ENCODE peak calls at places on chromosome 4, in nine cellular contexts. One of them, this sample, is unnamed.
A peak's percentile ranks its signal among the peaks of the same experiment; 100 is the strongest.

GRCh38 chr4:125317526-125317880 is 2.7 kb downstream of the FAT4 start:
- DNase-seq in MM.1S: peak; percentile 37
- DNase-seq in mesothelial cell of epicardium: peak; percentile 47
- DNase-seq in GM12864: no peak
- DNase-seq in fibroblast of lung: peak; percentile 55
- DNase-seq in AG04450: no peak
- DNase-seq in osteocyte: no peak
- DNase-seq in thoracic aorta: no peak
- DNase-seq in gastrocnemius medialis: no peak
- DNase-seq in this sample: peak; percentile 10

GRCh38 chr4:147799986-147800555 is 68.2 kb downstream of the ARHGAP10 start:
- DNase-seq in thoracic aorta: no peak
- DNase-seq in mesothelial cell of epicardium: no peak
- DNase-seq in GM12864: peak; percentile 82
- DNase-seq in fibroblast of lung: peak; percentile 34
- DNase-seq in AG04450: no peak
- DNase-seq in gastrocnemius medialis: no peak
- DNase-seq in osteocyte: no peak
- DNase-seq in MM.1S: peak; percentile 78
- DNase-seq in this sample: peak; percentile 74

GRCh38 chr4:138259801-138260200 is 17.7 kb upstream of the SLC7A11 start:
- DNase-seq in GM12864: no peak
- DNase-seq in gastrocnemius medialis: no peak
- DNase-seq in mesothelial cell of epicardium: no peak
- DNase-seq in osteocyte: no peak
- DNase-seq in thoracic aorta: no peak
- DNase-seq in AG04450: no peak
- DNase-seq in MM.1S: no peak
- DNase-seq in fibroblast of lung: peak; percentile 82
- DNase-seq in this sample: no peak

GRCh38 chr4:74111990-74112389 is 13.0 kb upstream of the CXCL2 start:
- DNase-seq in fibroblast of lung: peak; percentile 93
- DNase-seq in MM.1S: no peak
- DNase-seq in AG04450: no peak
- DNase-seq in gastrocnemius medialis: no peak
- DNase-seq in mesothelial cell of epicardium: no peak
- DNase-seq in osteocyte: no peak
- DNase-seq in GM12864: no peak
- DNase-seq in thoracic aorta: peak; percentile 50
- DNase-seq in this sample: no peak

GRCh38 chr4:78779280-78779679 is 3.1 kb downstream of the BMP2K start:
- DNase-seq in thoracic aorta: no peak
- DNase-seq in GM12864: no peak
- DNase-seq in fibroblast of lung: peak; percentile 51
- DNase-seq in mesothelial cell of epicardium: no peak
- DNase-seq in gastrocnemius medialis: no peak
- DNase-seq in MM.1S: no peak
- DNase-seq in AG04450: no peak
- DNase-seq in osteocyte: no peak
- DNase-seq in this sample: no peak

GRCh38 chr4:89837385-89837995 is 529 bp upstream of the SNCA start:
- DNase-seq in thoracic aorta: no peak
- DNase-seq in GM12864: no peak
- DNase-seq in osteocyte: no peak
- DNase-seq in fibroblast of lung: peak; percentile 27
- DNase-seq in MM.1S: no peak
- DNase-seq in mesothelial cell of epicardium: no peak
- DNase-seq in gastrocnemius medialis: no peak
- DNase-seq in AG04450: no peak
- DNase-seq in this sample: peak; percentile 25

GRCh38 chr4:155249036-155249566 is 40.7 kb downstream of the NPY2R start:
- DNase-seq in mesothelial cell of epicardium: no peak
- DNase-seq in AG04450: no peak
- DNase-seq in GM12864: no peak
- DNase-seq in osteocyte: no peak
- DNase-seq in thoracic aorta: no peak
- DNase-seq in fibroblast of lung: no peak
- DNase-seq in MM.1S: no peak
- DNase-seq in gastrocnemius medialis: no peak
- DNase-seq in this sample: no peak

GRCh38 chr4:108571027-108571569 is 49.3 kb upstream of the RPL34 start:
- DNase-seq in MM.1S: no peak
- DNase-seq in GM12864: no peak
- DNase-seq in osteocyte: no peak
- DNase-seq in mesothelial cell of epicardium: no peak
- DNase-seq in gastrocnemius medialis: no peak
- DNase-seq in AG04450: peak; percentile 3
- DNase-seq in thoracic aorta: no peak
- DNase-seq in fibroblast of lung: peak; percentile 45
- DNase-seq in this sample: no peak

GRCh38 chr4:74884282-74884681 is 48.6 kb upstream of the PARM1 start:
- DNase-seq in MM.1S: no peak
- DNase-seq in osteocyte: no peak
- DNase-seq in fibroblast of lung: no peak
- DNase-seq in mesothelial cell of epicardium: no peak
- DNase-seq in AG04450: no peak
- DNase-seq in GM12864: no peak
- DNase-seq in thoracic aorta: no peak
- DNase-seq in gastrocnemius medialis: no peak
- DNase-seq in this sample: no peak

GRCh38 chr4:155789391-155789790 is 30.6 kb downstream of the GUCY1B1 start:
- DNase-seq in fibroblast of lung: no peak
- DNase-seq in mesothelial cell of epicardium: no peak
- DNase-seq in AG04450: no peak
- DNase-seq in MM.1S: peak; percentile 36
- DNase-seq in gastrocnemius medialis: no peak
- DNase-seq in thoracic aorta: no peak
- DNase-seq in GM12864: no peak
- DNase-seq in osteocyte: no peak
- DNase-seq in this sample: no peak

GRCh38 chr4:119049342-119049741 is 86.3 kb upstream of the MYOZ2 start:
- DNase-seq in GM12864: no peak
- DNase-seq in gastrocnemius medialis: no peak
- DNase-seq in mesothelial cell of epicardium: no peak
- DNase-seq in AG04450: no peak
- DNase-seq in thoracic aorta: no peak
- DNase-seq in MM.1S: no peak
- DNase-seq in fibroblast of lung: no peak
- DNase-seq in osteocyte: no peak
- DNase-seq in this sample: no peak

GRCh38 chr4:37767546-37767945 is 58.9 kb upstream of the PGM2 start:
- DNase-seq in thoracic aorta: no peak
- DNase-seq in GM12864: no peak
- DNase-seq in MM.1S: no peak
- DNase-seq in gastrocnemius medialis: peak; percentile 18
- DNase-seq in fibroblast of lung: peak; percentile 68
- DNase-seq in osteocyte: no peak
- DNase-seq in mesothelial cell of epicardium: peak; percentile 57
- DNase-seq in AG04450: no peak
- DNase-seq in this sample: no peak

GRCh38 chr4:122739174-122739573 is 6.7 kb downstream of the BBS12 start:
- DNase-seq in mesothelial cell of epicardium: no peak
- DNase-seq in AG04450: peak; percentile 53
- DNase-seq in MM.1S: no peak
- DNase-seq in GM12864: no peak
- DNase-seq in gastrocnemius medialis: no peak
- DNase-seq in osteocyte: no peak
- DNase-seq in fibroblast of lung: peak; percentile 80
- DNase-seq in thoracic aorta: no peak
- DNase-seq in this sample: no peak

GRCh38 chr4:87093443-87094123 is 126.8 kb downstream of the KLHL8 start:
- DNase-seq in mesothelial cell of epicardium: no peak
- DNase-seq in AG04450: no peak
- DNase-seq in MM.1S: peak; percentile 54
- DNase-seq in fibroblast of lung: peak; percentile 58
- DNase-seq in gastrocnemius medialis: no peak
- DNase-seq in osteocyte: no peak
- DNase-seq in GM12864: no peak
- DNase-seq in thoracic aorta: no peak
- DNase-seq in this sample: peak; percentile 73

GRCh38 chr4:25936696-25937095 is 22.7 kb downstream of the SMIM20 start:
- DNase-seq in osteocyte: no peak
- DNase-seq in mesothelial cell of epicardium: no peak
- DNase-seq in AG04450: no peak
- DNase-seq in GM12864: no peak
- DNase-seq in gastrocnemius medialis: no peak
- DNase-seq in MM.1S: no peak
- DNase-seq in thoracic aorta: no peak
- DNase-seq in fibroblast of lung: no peak
- DNase-seq in this sample: no peak

GRCh38 chr4:122959441-122959840 is 37.0 kb upstream of the NUDT6 start:
- DNase-seq in gastrocnemius medialis: no peak
- DNase-seq in thoracic aorta: no peak
- DNase-seq in AG04450: no peak
- DNase-seq in MM.1S: no peak
- DNase-seq in mesothelial cell of epicardium: no peak
- DNase-seq in fibroblast of lung: no peak
- DNase-seq in GM12864: no peak
- DNase-seq in osteocyte: no peak
- DNase-seq in this sample: no peak

GRCh38 chr4:168630445-168631187 is 133.8 kb downstream of the PALLD start:
- DNase-seq in AG04450: no peak
- DNase-seq in GM12864: no peak
- DNase-seq in thoracic aorta: no peak
- DNase-seq in fibroblast of lung: peak; percentile 98
- DNase-seq in MM.1S: no peak
- DNase-seq in osteocyte: no peak
- DNase-seq in gastrocnemius medialis: no peak
- DNase-seq in mesothelial cell of epicardium: no peak
- DNase-seq in this sample: no peak

GRCh38 chr4:168629561-168629960 is 132.7 kb downstream of the PALLD start:
- DNase-seq in gastrocnemius medialis: no peak
- DNase-seq in thoracic aorta: no peak
- DNase-seq in MM.1S: no peak
- DNase-seq in GM12864: no peak
- DNase-seq in osteocyte: peak; percentile 23
- DNase-seq in fibroblast of lung: no peak
- DNase-seq in mesothelial cell of epicardium: no peak
- DNase-seq in AG04450: no peak
- DNase-seq in this sample: no peak

GRCh38 chr4:168632246-168632832 is 135.5 kb downstream of the PALLD start:
- DNase-seq in AG04450: no peak
- DNase-seq in MM.1S: no peak
- DNase-seq in GM12864: no peak
- DNase-seq in thoracic aorta: no peak
- DNase-seq in fibroblast of lung: peak; percentile 67
- DNase-seq in osteocyte: no peak
- DNase-seq in mesothelial cell of epicardium: no peak
- DNase-seq in gastrocnemius medialis: no peak
- DNase-seq in this sample: no peak

GRCh38 chr4:168633071-168633470 is 136.2 kb downstream of the PALLD start:
- DNase-seq in AG04450: no peak
- DNase-seq in MM.1S: no peak
- DNase-seq in osteocyte: no peak
- DNase-seq in fibroblast of lung: peak; percentile 37
- DNase-seq in GM12864: no peak
- DNase-seq in thoracic aorta: no peak
- DNase-seq in gastrocnemius medialis: no peak
- DNase-seq in mesothelial cell of epicardium: no peak
- DNase-seq in this sample: no peak

GRCh38 chr4:168631241-168632151 is 134.6 kb downstream of the PALLD start:
- DNase-seq in gastrocnemius medialis: peak; percentile 34
- DNase-seq in AG04450: no peak
- DNase-seq in mesothelial cell of epicardium: peak; percentile 87
- DNase-seq in fibroblast of lung: peak; percentile 82
- DNase-seq in thoracic aorta: no peak
- DNase-seq in MM.1S: no peak
- DNase-seq in GM12864: no peak
- DNase-seq in osteocyte: peak; percentile 91
- DNase-seq in this sample: no peak
- TF ChIP-seq CTCF in gastrocnemius medialis: peak; percentile 52
- TF ChIP-seq CTCF in AG04450: peak; percentile 54
- TF ChIP-seq CTCF in mesothelial cell of epicardium: peak; percentile 34
- TF ChIP-seq CTCF in fibroblast of lung: peak; percentile 47
- TF ChIP-seq CTCF in thoracic aorta: peak; percentile 59
- TF ChIP-seq CTCF in MM.1S: no peak
- TF ChIP-seq CTCF in GM12864: no peak
- TF ChIP-seq CTCF in osteocyte: peak; percentile 58
- TF ChIP-seq CTCF in this sample: no peak

DNA sequence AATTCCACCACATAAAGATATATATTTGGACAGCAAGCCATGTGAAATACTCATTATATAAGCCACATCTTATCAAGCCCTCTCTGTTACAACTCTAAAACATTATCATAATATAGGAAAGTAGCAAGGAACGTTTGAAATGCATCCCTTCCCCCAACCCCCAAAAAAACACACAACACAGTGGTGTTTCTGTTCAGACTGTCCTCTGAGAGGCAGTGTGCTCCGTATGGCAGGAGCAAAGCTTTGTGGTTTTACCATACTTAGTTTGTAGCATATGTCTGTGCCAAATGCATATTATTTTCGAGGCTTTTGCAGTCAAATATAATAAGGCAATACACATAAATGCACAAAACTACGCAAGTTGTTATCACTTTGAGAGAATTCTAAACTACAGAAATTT is 194.2 kb downstream of the RAPGEF2 start:
- DNase-seq in AG04450: no peak
- DNase-seq in GM12864: no peak
- DNase-seq in gastrocnemius medialis: no peak
- DNase-seq in fibroblast of lung: no peak
- DNase-seq in osteocyte: no peak
- DNase-seq in MM.1S: no peak
- DNase-seq in mesothelial cell of epicardium: no peak
- DNase-seq in thoracic aorta: no peak
- DNase-seq in this sample: no peak
- TF ChIP-seq CTCF in AG04450: no peak
- TF ChIP-seq CTCF in GM12864: peak; percentile 12
- TF ChIP-seq CTCF in gastrocnemius medialis: no peak
- TF ChIP-seq CTCF in fibroblast of lung: no peak
- TF ChIP-seq CTCF in osteocyte: no peak
- TF ChIP-seq CTCF in MM.1S: no peak
- TF ChIP-seq CTCF in mesothelial cell of epicardium: no peak
- TF ChIP-seq CTCF in thoracic aorta: no peak
- TF ChIP-seq CTCF in this sample: no peak

GRCh38 chr4:41106694-41107419 is 107.5 kb downstream of the APBB2 start:
- DNase-seq in MM.1S: no peak
- DNase-seq in osteocyte: no peak
- DNase-seq in thoracic aorta: no peak
- DNase-seq in fibroblast of lung: no peak
- DNase-seq in mesothelial cell of epicardium: no peak
- DNase-seq in gastrocnemius medialis: no peak
- DNase-seq in AG04450: no peak
- DNase-seq in GM12864: no peak
- DNase-seq in this sample: no peak
- TF ChIP-seq CTCF in MM.1S: no peak
- TF ChIP-seq CTCF in osteocyte: no peak
- TF ChIP-seq CTCF in thoracic aorta: no peak
- TF ChIP-seq CTCF in fibroblast of lung: no peak
- TF ChIP-seq CTCF in mesothelial cell of epicardium: no peak
- TF ChIP-seq CTCF in gastrocnemius medialis: no peak
- TF ChIP-seq CTCF in AG04450: no peak
- TF ChIP-seq CTCF in GM12864: no peak
- TF ChIP-seq CTCF in this sample: no peak

DNA sequence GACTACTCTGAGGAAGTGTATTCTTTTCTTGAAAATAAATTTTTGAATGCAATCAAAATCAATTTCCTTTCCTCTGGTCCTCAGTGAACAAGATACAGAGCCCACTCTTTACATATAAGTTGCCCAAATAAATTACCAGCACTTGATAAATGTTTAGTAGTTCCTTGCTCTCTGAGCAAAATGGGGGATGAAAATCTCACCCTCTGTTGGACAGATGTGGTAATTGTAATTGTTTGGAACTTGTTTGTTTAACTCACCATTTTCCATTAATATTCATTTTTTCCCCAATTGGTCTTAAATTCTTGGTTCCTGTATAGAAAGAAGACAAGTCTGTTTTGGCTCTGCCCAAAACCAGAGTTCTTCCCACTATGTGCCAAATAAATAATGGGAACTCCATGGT is 146.3 kb downstream of the LDB2 start:
- DNase-seq in osteocyte: no peak
- DNase-seq in gastrocnemius medialis: no peak
- DNase-seq in GM12864: no peak
- DNase-seq in MM.1S: no peak
- DNase-seq in fibroblast of lung: no peak
- DNase-seq in thoracic aorta: no peak
- DNase-seq in AG04450: no peak
- DNase-seq in mesothelial cell of epicardium: no peak
- DNase-seq in this sample: no peak
- TF ChIP-seq CTCF in osteocyte: peak; percentile 45
- TF ChIP-seq CTCF in gastrocnemius medialis: no peak
- TF ChIP-seq CTCF in GM12864: peak; percentile 11
- TF ChIP-seq CTCF in MM.1S: peak; percentile 7
- TF ChIP-seq CTCF in fibroblast of lung: no peak
- TF ChIP-seq CTCF in thoracic aorta: no peak
- TF ChIP-seq CTCF in AG04450: peak; percentile 41
- TF ChIP-seq CTCF in mesothelial cell of epicardium: peak; percentile 32
- TF ChIP-seq CTCF in this sample: no peak

This sample was measured in GM10248.